ENCODE peak calls at places on chromosomes 4 and X, in eight cellular contexts. G, C, Z, V, D, H, F and Q are unnamed samples.

GRCh38 chrX:153333271-153333670 is 682 bp upstream of the ZNF275 start:
- DNase-seq in G (no peak), C (peak; percentile 39), Z (no peak), V (no peak), D (no peak), H (no peak), F (no peak), Q (peak; percentile 55)

GRCh38 chr4:16085822-16086221 is 2.0 kb upstream of the PROM1 start:
- DNase-seq in G (no peak), C (no peak), Z (no peak), V (no peak), D (no peak), H (no peak), F (no peak), Q (no peak)

GRCh38 chrX:119118780-119119395 is 8.7 kb downstream of the KIAA1210 start:
- DNase-seq in G (peak; percentile 62), C (peak; percentile 50), Z (no peak), V (peak; percentile 20), D (peak; percentile 62), H (peak; percentile 45), F (peak; percentile 4), Q (peak; percentile 54)

GRCh38 chrX:15146515-15146914 is 123.4 kb downstream of the ASB9 start:
- DNase-seq in G (peak; percentile 17), C (peak; percentile 5), Z (no peak), V (no peak), D (no peak), H (peak; percentile 28), F (no peak), Q (peak; percentile 32)

GRCh38 chrX:31658360-31658759 is 586.5 kb upstream of the FTHL17 start:
- DNase-seq in G (no peak), C (peak; percentile 50), Z (no peak), V (no peak), D (no peak), H (no peak), F (no peak), Q (peak; percentile 30)

GRCh38 chr4:22962186-22962786 is 269.5 kb downstream of the GBA3 start:
- DNase-seq in G (peak; percentile 9), C (peak; percentile 59), Z (no peak), V (no peak), D (no peak), H (no peak), F (no peak), Q (peak; percentile 49)

GRCh38 chr4:76806336-76806735 is 91.6 kb downstream of the SOWAHB start:
- DNase-seq in G (no peak), C (no peak), Z (no peak), V (no peak), D (no peak), H (no peak), F (no peak), Q (no peak)

GRCh38 chr4:8255698-8256441 is 13.7 kb upstream of the HTRA3 start:
- DNase-seq in G (no peak), C (peak; percentile 14), Z (no peak), V (no peak), D (no peak), H (no peak), F (peak; percentile 15), Q (no peak)

GRCh38 chr4:1246901-1247810 is 1.8 kb downstream of the CTBP1 start:
- DNase-seq in G (peak; percentile 38), C (no peak), Z (peak; percentile 34), V (no peak), D (peak; percentile 51), H (no peak), F (peak; percentile 4), Q (no peak)

GRCh38 chr4:176579233-176579632 is 213.5 kb downstream of the VEGFC start:
- DNase-seq in G (no peak), C (no peak), Z (no peak), V (no peak), D (no peak), H (no peak), F (no peak), Q (no peak)

GRCh38 chrX:78102100-78102499 is 1.9 kb upstream of the PGK1 start:
- DNase-seq in G (no peak), C (peak; percentile 45), Z (no peak), V (no peak), D (no peak), H (no peak), F (no peak), Q (no peak)

GRCh38 chr4:154389142-154389541 is 102.5 kb downstream of the DCHS2 start:
- DNase-seq in G (no peak), C (no peak), Z (no peak), V (no peak), D (no peak), H (no peak), F (no peak), Q (peak; percentile 45)

GRCh38 chr4:91448668-91449330 is 855.0 kb upstream of the GRID2 start:
- DNase-seq in G (no peak), C (peak; percentile 2), Z (no peak), V (no peak), D (no peak), H (no peak), F (no peak), Q (peak; percentile 70)

GRCh38 chr4:106355193-106355592 is 13.4 kb downstream of the GIMD1 start:
- DNase-seq in G (no peak), C (no peak), Z (no peak), V (no peak), D (no peak), H (no peak), F (no peak), Q (no peak)

GRCh38 chr4:41796545-41797210 is 48.2 kb upstream of the PHOX2B start:
- DNase-seq in G (no peak), C (no peak), Z (no peak), V (no peak), D (no peak), H (no peak), F (no peak), Q (no peak)

GRCh38 chr4:93414041-93414440 is 414.5 kb upstream of the ATOH1 start:
- DNase-seq in G (no peak), C (no peak), Z (no peak), V (no peak), D (no peak), H (no peak), F (no peak), Q (no peak)

GRCh38 chr4:116872308-116872707 is 213.1 kb downstream of the TRAM1L1 start:
- DNase-seq in G (no peak), C (no peak), Z (no peak), V (no peak), D (no peak), H (no peak), F (no peak), Q (no peak)

GRCh38 chrX:101740642-101741041 is 81.0 kb upstream of the ARMCX2 start:
- DNase-seq in G (no peak), C (no peak), Z (no peak), V (no peak), D (no peak), H (no peak), F (no peak), Q (no peak)

DNA sequence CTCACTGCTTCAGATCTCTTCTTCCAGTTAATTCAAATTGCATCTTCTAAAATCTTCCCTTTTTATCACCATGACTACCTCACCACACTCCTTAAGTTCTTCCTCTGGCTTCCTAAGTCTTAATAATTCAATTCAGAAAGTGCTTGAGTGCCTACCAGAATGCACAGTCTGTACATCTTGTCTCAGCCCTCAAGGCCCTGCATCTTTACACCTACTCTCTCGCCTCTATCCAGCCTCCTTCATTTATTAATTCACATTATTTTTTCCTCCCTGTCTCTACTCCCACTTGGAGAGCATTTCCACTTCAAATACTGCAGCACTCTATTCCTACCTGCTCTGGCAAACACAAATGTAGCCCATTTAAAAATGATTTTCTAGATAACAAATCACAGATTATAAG is 90.5 kb downstream of the MAPK10 start:
- DNase-seq in G (no peak), C (no peak), Z (no peak), V (no peak), D (no peak), H (no peak), F (no peak), Q (no peak)
- H3K27ac ChIP-seq in G (no peak overlapping the region), C (no peak overlapping the region), Z (no peak overlapping the region), V (no peak overlapping the region), D (no peak overlapping the region), H (no peak overlapping the region), F (no peak overlapping the region), Q (no peak overlapping the region)

GRCh38 chrX:130746077-130746476 is 156.9 kb downstream of the ENOX2 start:
- DNase-seq in G (no peak), C (no peak), Z (no peak), V (no peak), D (no peak), H (no peak), F (no peak), Q (no peak)

GRCh38 chrX:130741584-130741983 is 161.4 kb downstream of the ENOX2 start:
- DNase-seq in G (no peak), C (no peak), Z (no peak), V (no peak), D (no peak), H (no peak), F (no peak), Q (no peak)

GRCh38 chrX:130741151-130741550 is 161.9 kb downstream of the ENOX2 start:
- DNase-seq in G (no peak), C (no peak), Z (no peak), V (no peak), D (no peak), H (no peak), F (no peak), Q (no peak)

GRCh38 chrX:130746709-130747347 is 156.2 kb downstream of the ENOX2 start:
- DNase-seq in G (no peak), C (no peak), Z (no peak), V (no peak), D (no peak), H (no peak), F (no peak), Q (no peak)
- H3K27ac ChIP-seq in G (no peak overlapping the region), C (no peak overlapping the region), Z (no peak overlapping the region), V (no peak overlapping the region), D (no peak overlapping the region), H (no peak overlapping the region), F (no peak overlapping the region), Q (no peak overlapping the region)

DNA sequence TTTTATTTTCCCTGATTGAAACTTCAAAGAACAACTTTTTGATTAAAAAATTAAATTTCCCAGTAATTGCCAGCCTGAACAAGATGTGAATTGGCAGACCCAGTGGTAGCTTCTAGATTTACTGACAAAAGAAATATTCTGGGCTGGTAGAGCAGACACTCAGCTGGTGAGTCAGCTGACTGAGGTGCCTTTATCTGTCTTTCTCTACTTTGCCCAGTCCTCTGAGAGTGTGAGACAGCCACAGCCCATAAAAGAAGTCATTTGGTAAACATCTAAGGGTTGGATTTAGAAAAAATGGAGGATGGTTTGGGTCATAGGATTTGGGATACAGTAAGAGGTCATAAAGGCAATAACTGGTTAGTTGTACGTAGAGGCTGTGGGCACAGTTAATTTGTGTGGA is 54.5 kb downstream of the CCSER1 start:
- DNase-seq in G (no peak), C (no peak), Z (no peak), V (no peak), D (no peak), H (no peak), F (no peak), Q (no peak)
- H3K27ac ChIP-seq in G (no peak overlapping the region), C (no peak overlapping the region), Z (no peak overlapping the region), V (no peak overlapping the region), D (no peak overlapping the region), H (no peak overlapping the region), F (no peak overlapping the region), Q (no peak overlapping the region)

DNA sequence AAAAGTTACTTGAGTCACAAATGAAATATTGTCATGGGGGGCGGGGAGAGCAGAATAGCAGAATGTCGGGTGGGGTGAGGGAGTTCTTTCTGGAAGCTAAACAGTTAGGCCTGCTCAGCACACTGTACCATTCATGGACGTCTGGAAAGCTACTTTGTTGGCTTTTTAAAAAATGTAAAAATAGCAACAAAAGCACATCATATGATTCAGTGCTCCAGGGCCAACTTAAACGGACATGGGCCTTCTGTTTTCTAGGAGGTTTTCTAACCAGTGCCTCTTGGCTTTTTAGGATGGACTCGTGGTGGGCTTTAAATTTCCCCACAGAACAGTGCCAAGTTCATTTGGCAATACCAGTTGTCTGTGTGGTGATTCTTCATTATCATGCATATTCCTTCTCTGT is 57.4 kb upstream of the CLCN4 start:
- DNase-seq in G (no peak), C (no peak), Z (no peak), V (no peak), D (no peak), H (no peak), F (no peak), Q (no peak)
- H3K27ac ChIP-seq in G (no peak overlapping the region), C (peak overlapping the region; percentile 28), Z (peak overlapping the region; percentile 45), V (peak overlapping the region; percentile 55), D (no peak overlapping the region), H (peak overlapping the region; percentile 74), F (peak overlapping the region; percentile 11), Q (no peak overlapping the region)